ENCODE peak calls at places on chromosomes 12 and 14, in four cellular contexts. L is left ventricle myocardium inferior; J is uterus; B is CD8-positive, alpha-beta memory T cell. X is an unnamed sample.

GRCh38 chr12:92987362-92987761 is 58.3 kb upstream of the EEA1 start:
- DNase-seq in J (no peak), B (no peak), L (no peak), X (peak; percentile 58)

GRCh38 chr14:66509874-66510273 is 1.9 kb downstream of the GPHN start:
- DNase-seq in J (no peak), B (no peak), L (no peak), X (no peak)

GRCh38 chr12:104692335-104693218 is 235.8 kb downstream of the CHST11 start:
- DNase-seq in J (no peak), L (no peak), B (no peak), X (no peak)

GRCh38 chr12:106985479-106985878 is 1.5 kb downstream of the MTERF2 start:
- DNase-seq in J (no peak), B (no peak), L (no peak), X (no peak)

GRCh38 chr14:24367506-24368214 is at the start of gene NFATC4:
- DNase-seq in L (peak; percentile 75), J (peak; percentile 83), B (no peak), X (peak; percentile 56)

GRCh38 chr12:94561943-94562411 is 88.4 kb downstream of the TMCC3 start:
- DNase-seq in J (no peak), L (peak; percentile 59), B (no peak), X (peak; percentile 83)

GRCh38 chr14:64682173-64682710 is 22.0 kb upstream of the PLEKHG3 start:
- DNase-seq in J (peak; percentile 86), B (no peak), L (peak; percentile 64), X (peak; percentile 40)

GRCh38 chr12:31309279-31309678 is 16.7 kb downstream of the SINHCAF start:
- DNase-seq in L (no peak), J (no peak), B (no peak), X (no peak)

GRCh38 chr14:50001146-50001998 is 108.5 kb downstream of the ARF6 start:
- DNase-seq in J (peak; percentile 35), L (no peak), B (peak; percentile 88), X (peak; percentile 86)

DNA sequence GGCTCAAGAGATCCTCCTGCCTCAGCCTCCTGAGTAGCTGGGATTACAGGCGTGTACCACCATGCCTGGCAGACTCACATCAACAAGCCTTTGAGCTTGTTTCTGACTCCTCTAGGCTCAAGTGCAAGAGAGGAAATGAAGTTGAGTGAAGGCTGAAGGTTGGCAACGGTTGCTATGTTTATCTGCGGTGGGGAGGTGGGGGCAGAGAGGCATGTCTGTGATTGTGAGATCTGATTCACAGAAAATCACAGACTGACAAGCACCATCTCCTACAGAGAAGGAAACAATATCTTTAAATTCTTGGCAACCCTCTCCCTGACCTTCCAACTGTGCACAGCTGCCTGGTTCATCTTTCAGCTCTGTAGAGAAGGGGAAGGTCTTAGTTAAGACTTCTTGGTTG is 22.1 kb upstream of the NINJ2 start:
- DNase-seq in B (peak; percentile 93), J (no peak), L (no peak), X (no peak)
- H3K4me3 ChIP-seq in B (no peak overlapping the region), J (no peak overlapping the region), L (no peak overlapping the region), X (no peak overlapping the region)

GRCh38 chr14:56216631-56217379 is 98.6 kb downstream of the PELI2 start:
- DNase-seq in L (peak; percentile 54), J (peak; percentile 29), B (no peak), X (no peak)
- H3K4me1 ChIP-seq in L (peaks cover 62% of the 10 kb centered on the region), J (no peaks in the 10 kb centered on the region), B (no peaks in the 10 kb centered on the region), X (no peaks in the 10 kb centered on the region)

GRCh38 chr14:101371691-101372493 is 189.4 kb upstream of the DIO3 start:
- DNase-seq in J (no peak), L (no peak), B (no peak), X (no peak)
- H3K4me3 ChIP-seq in J (no peak overlapping the region), L (no peak overlapping the region), B (no peak overlapping the region), X (no peak overlapping the region)

DNA sequence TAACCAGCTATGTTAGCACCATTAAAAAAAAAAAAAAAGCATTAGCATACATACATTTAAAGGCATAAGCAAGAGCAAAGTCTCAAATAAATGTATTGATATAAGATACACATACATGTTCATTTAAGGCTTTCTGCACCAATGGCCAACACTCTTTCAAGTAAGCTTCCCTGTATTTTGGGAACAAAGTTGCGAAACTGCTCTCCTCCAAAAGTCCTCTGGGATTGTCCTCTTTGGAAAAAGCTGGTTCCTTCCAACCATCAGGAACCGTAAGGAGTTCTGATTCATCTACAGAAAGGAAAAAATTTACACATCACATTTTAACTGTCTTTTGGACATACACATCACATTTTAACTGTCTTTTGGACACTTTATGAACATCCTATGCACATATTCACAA is 3.2 kb downstream of the KRR1 start:
- DNase-seq in B (no peak), J (no peak), L (no peak), X (no peak)
- H3K4me1 ChIP-seq in B (peaks cover 21% of the 10 kb centered on the region), J (peaks cover 6% of the 10 kb centered on the region), L (peaks cover 41% of the 10 kb centered on the region), X (peaks cover 8% of the 10 kb centered on the region)

DNA sequence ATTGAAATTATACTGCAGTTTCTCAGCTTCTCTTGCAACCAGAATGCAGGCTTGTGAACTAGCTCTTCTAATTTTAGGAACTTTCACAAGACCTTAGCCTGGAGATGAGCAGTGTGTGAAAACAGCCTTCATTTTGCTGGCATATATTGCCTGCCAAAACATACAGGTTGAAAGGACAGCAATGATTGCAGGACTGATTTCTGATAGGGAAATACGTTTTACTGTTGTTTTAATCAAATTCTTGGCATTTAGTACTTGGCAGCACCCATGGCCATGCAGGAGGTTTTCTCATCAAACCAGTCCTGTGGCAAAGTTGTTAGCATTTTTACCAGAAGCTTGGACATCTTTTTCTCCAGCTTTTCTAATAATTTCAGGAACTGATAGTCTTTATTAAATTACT is 91.9 kb upstream of the MUCL1 start:
- DNase-seq in J (no peak), B (no peak), L (no peak), X (peak; percentile 59)
- H3K4me3 ChIP-seq in J (no peak overlapping the region), B (no peak overlapping the region), L (no peak overlapping the region), X (no peak overlapping the region)

GRCh38 chr12:47888127-47888819 is 16.5 kb downstream of the VDR start:
- DNase-seq in B (no peak), L (no peak), J (no peak), X (no peak)
- H3K4me1 ChIP-seq in B (peaks cover 31% of the 10 kb centered on the region), L (peaks cover 1% of the 10 kb centered on the region), J (no peaks in the 10 kb centered on the region), X (no peaks in the 10 kb centered on the region)

X was measured in prostate gland.